ENCODE peak calls at places on chromosomes 7 and 10, in eight cellular contexts. Y is activated CD8-positive, alpha-beta T cell treated with anti-CD3 and anti-CD28 coated beads for 36 hours; B is NCI-H2107; J is cardiac fibroblast; W is AML-193; Z is left colon; C is CD8-positive, alpha-beta memory T cell; V is kidney epithelial cell. R is an unnamed sample.

GRCh38 chr7:73904219-73905136 is 43.5 kb downstream of the TMEM270 start:
- DNase-seq in Z (peak; percentile 15), B (no peak), C (no peak), J (no peak), W (no peak), V (no peak), Y (no peak), R (no peak)

GRCh38 chr7:112204072-112204775 is 2.0 kb downstream of the DOCK4 start:
- DNase-seq in Z (no peak), V (no peak), B (no peak), J (peak; percentile 40), Y (peak; percentile 28), C (no peak), W (no peak), R (peak; percentile 52)

GRCh38 chr7:95469850-95470249 is 15.9 kb upstream of the ASB4 start:
- DNase-seq in W (no peak), J (no peak), Z (no peak), B (peak; percentile 42), Y (no peak), V (no peak), C (no peak), R (no peak)

GRCh38 chr7:107372298-107372697 is 97.6 kb upstream of the GPR22 start:
- DNase-seq in J (peak; percentile 71), C (no peak), Z (no peak), V (no peak), W (no peak), B (no peak), Y (no peak), R (peak; percentile 19)

GRCh38 chr10:25682203-25682950 is 251.7 kb upstream of the MYO3A start:
- DNase-seq in J (peak; percentile 66), Y (no peak), Z (no peak), W (no peak), V (no peak), C (no peak), B (no peak), R (peak; percentile 14)

GRCh38 chr7:111784971-111785575 is 222.8 kb upstream of the IMMP2L start:
- DNase-seq in W (no peak), Y (no peak), V (no peak), B (no peak), Z (no peak), C (no peak), J (no peak), R (no peak)

GRCh38 chr10:35384265-35384868 is 48.1 kb downstream of the CCNY start:
- DNase-seq in C (no peak), B (no peak), Y (no peak), V (no peak), Z (no peak), J (peak; percentile 13), W (no peak), R (no peak)

GRCh38 chr10:70074147-70074546 is 21.5 kb downstream of the MACROH2A2 start:
- DNase-seq in W (no peak), J (no peak), Y (no peak), B (no peak), C (no peak), V (no peak), Z (no peak), R (no peak)

GRCh38 chr10:78964952-78965633 is 103.7 kb upstream of the ZMIZ1 start:
- DNase-seq in C (no peak), B (peak; percentile 11), J (peak; percentile 19), Z (peak; percentile 49), V (peak; percentile 82), W (no peak), Y (no peak), R (no peak)

R was measured in foreskin keratinocyte.